ENCODE peak calls at places on chromosome 3, in five cellular contexts. U, C, G, N and A are unnamed samples.

GRCh38 chr3:6785726-6786125 is 75.2 kb upstream of the GRM7 start:
- DNase-seq in U (no peak), C (no peak), G (no peak), N (no peak), A (no peak)

GRCh38 chr3:160403796-160404510 is 4.5 kb downstream of the SMC4 start:
- DNase-seq in U (no peak), C (no peak), G (no peak), N (no peak), A (peak)

GRCh38 chr3:187064210-187065115 is 74.8 kb downstream of the RPL39L start:
- DNase-seq in U (no peak), C (peak), G (no peak), N (peak), A (peak)

GRCh38 chr3:193673845-193674244 is 80.8 kb downstream of the OPA1 start:
- DNase-seq in U (no peak), C (no peak), G (peak), N (no peak), A (no peak)

GRCh38 chr3:69558912-69559311 is 173.0 kb upstream of the FRMD4B start:
- DNase-seq in U (no peak), C (peak), G (no peak), N (peak), A (peak)

GRCh38 chr3:134517796-134518195 is 31.9 kb downstream of the CEP63 start:
- DNase-seq in U (no peak), C (peak), G (no peak), N (no peak), A (peak)

GRCh38 chr3:129795596-129795995 is 97.9 kb downstream of the TMCC1 start:
- DNase-seq in U (peak), C (no peak), G (no peak), N (no peak), A (no peak)

GRCh38 chr3:196792771-196793170 is 53.1 kb downstream of the PAK2 start:
- DNase-seq in U (no peak), C (peak), G (no peak), N (no peak), A (peak)

GRCh38 chr3:112374334-112374734 is 41.4 kb downstream of the CD200 start:
- DNase-seq in U (no peak), C (no peak), G (no peak), N (no peak), A (no peak)

GRCh38 chr3:46857485-46858341 is 5.5 kb downstream of the MYL3 start:
- DNase-seq in U (no peak), C (no peak), G (no peak), N (no peak), A (no peak)

GRCh38 chr3:188229726-188230125 is 75.8 kb downstream of the LPP start:
- DNase-seq in U (no peak), C (no peak), G (no peak), N (no peak), A (no peak)

GRCh38 chr3:150830094-150830681 is 67.2 kb upstream of the SIAH2 start:
- DNase-seq in U (peak), C (no peak), G (no peak), N (no peak), A (no peak)

GRCh38 chr3:152318512-152318911 is 49.8 kb downstream of the MBNL1 start:
- DNase-seq in U (no peak), C (no peak), G (no peak), N (no peak), A (no peak)

GRCh38 chr3:108511055-108511454 is 659 bp upstream of the MYH15 start:
- DNase-seq in U (no peak), C (no peak), G (no peak), N (no peak), A (no peak)

GRCh38 chr3:172244011-172244410 is 204.2 kb downstream of the GHSR start:
- DNase-seq in U (peak), C (no peak), G (no peak), N (no peak), A (no peak)

GRCh38 chr3:64743166-64743565 is 55.4 kb upstream of the ADAMTS9 start:
- DNase-seq in U (no peak), C (no peak), G (no peak), N (no peak), A (no peak)

GRCh38 chr3:106333911-106334618 is 465.3 kb upstream of the CBLB start:
- DNase-seq in U (no peak), C (no peak), G (no peak), N (no peak), A (peak)

GRCh38 chr3:167835359-167835758 is 99.8 kb downstream of the SERPINI1 start:
- DNase-seq in U (no peak), C (no peak), G (no peak), N (no peak), A (no peak)

GRCh38 chr3:4750306-4751056 is 228.8 kb upstream of the BHLHE40 start:
- DNase-seq in U (no peak), C (no peak), G (peak), N (no peak), A (no peak)

GRCh38 chr3:58323795-58324674 is 8.7 kb upstream of the PXK start:
- DNase-seq in U (no peak), C (no peak), G (no peak), N (no peak), A (no peak)